ENCODE peak calls at places on chromosome 12, in ten cellular contexts. M is transverse colon; D is epithelial cell of esophagus; Z is bronchial epithelial cell; S is NCI-H1417; U is stimulated activated CD4-positive, alpha-beta T cell treated with anti-CD3 and anti-CD28 coated beads, Interleukin-1b, Interleukin-23, amount 100 ng/mL, for 4 hours; I is T-helper 9 cell; T is progenitor cell of endocrine pancreas; F is fibroblast of lung; H is tibial artery. L is an unnamed sample.

GRCh38 chr12:111156304-111156703 is 212.6 kb downstream of the PHETA1 start:
- DNase-seq in M (no peak), D (peak), Z (peak), S (no peak), U (no peak), I (no peak), T (no peak), F (no peak), H (no peak), L (no peak)

GRCh38 chr12:79344855-79345840 is 345.6 kb downstream of the PAWR start:
- DNase-seq in M (peak), D (peak), Z (peak), S (peak), U (no peak), I (no peak), T (peak), F (peak), H (no peak), L (peak)

GRCh38 chr12:108196319-108196718 is 67.2 kb downstream of the WSCD2 start:
- DNase-seq in M (no peak), D (no peak), Z (no peak), S (no peak), U (no peak), I (no peak), T (no peak), F (no peak), H (no peak), L (no peak)

GRCh38 chr12:14952295-14952995 is 9.0 kb downstream of the ARHGDIB start:
- DNase-seq in M (peak), D (peak), Z (peak), S (peak), U (no peak), I (no peak), T (no peak), F (peak), H (no peak), L (peak)

GRCh38 chr12:103043531-103044445 is 86.3 kb downstream of the ASCL1 start:
- DNase-seq in M (no peak), D (no peak), Z (no peak), S (no peak), U (no peak), I (no peak), T (no peak), F (no peak), H (no peak), L (no peak)

GRCh38 chr12:76030378-76031080 is 1.0 kb downstream of the PHLDA1 start:
- DNase-seq in M (peak), D (no peak), Z (no peak), S (peak), U (peak), I (peak), T (peak), F (peak), H (peak), L (no peak)

GRCh38 chr12:92623386-92623785 is 79.4 kb upstream of the PLEKHG7 start:
- DNase-seq in M (no peak), D (no peak), Z (no peak), S (no peak), U (no peak), I (no peak), T (no peak), F (no peak), H (no peak), L (no peak)

GRCh38 chr12:21456291-21456780 is 18.9 kb downstream of the PYROXD1 start:
- DNase-seq in M (no peak), D (no peak), Z (no peak), S (no peak), U (peak), I (no peak), T (no peak), F (no peak), H (no peak), L (no peak)

GRCh38 chr12:130162267-130162666 is at the start of gene FZD10:
- DNase-seq in M (peak), D (peak), Z (peak), S (peak), U (no peak), I (no peak), T (peak), F (no peak), H (peak), L (no peak)

GRCh38 chr12:119417440-119417839 is 82.9 kb downstream of the CCDC60 start:
- DNase-seq in M (no peak), D (no peak), Z (no peak), S (peak), U (no peak), I (no peak), T (no peak), F (no peak), H (no peak), L (no peak)

GRCh38 chr12:64522316-64522715 is 70.4 kb downstream of the TBK1 start:
- DNase-seq in M (no peak), D (no peak), Z (peak), S (peak), U (no peak), I (no peak), T (no peak), F (peak), H (no peak), L (peak)

GRCh38 chr12:114692558-114693531 is 8.9 kb upstream of the TBX3 start:
- DNase-seq in M (no peak), D (no peak), Z (no peak), S (no peak), U (no peak), I (no peak), T (no peak), F (peak), H (no peak), L (no peak)

GRCh38 chr12:117097159-117097558 is 2.1 kb downstream of the TESC start:
- DNase-seq in M (no peak), D (no peak), Z (no peak), S (peak), U (no peak), I (no peak), T (no peak), F (no peak), H (no peak), L (no peak)

GRCh38 chr12:26198742-26199141 is 3.4 kb downstream of the SSPN start:
- DNase-seq in M (no peak), D (peak), Z (peak), S (no peak), U (no peak), I (no peak), T (no peak), F (peak), H (no peak), L (no peak)

GRCh38 chr12:49789992-49790391 is 38.2 kb downstream of the NCKAP5L start:
- DNase-seq in M (no peak), D (no peak), Z (no peak), S (peak), U (no peak), I (no peak), T (no peak), F (no peak), H (no peak), L (no peak)

GRCh38 chr12:96425321-96425720 is 25.1 kb upstream of the CDK17 start:
- DNase-seq in M (no peak), D (peak), Z (peak), S (no peak), U (no peak), I (no peak), T (no peak), F (peak), H (no peak), L (peak)

GRCh38 chr12:100668939-100669536 is 95.6 kb downstream of the GAS2L3 start:
- DNase-seq in M (peak), D (peak), Z (peak), S (peak), U (peak), I (peak), T (peak), F (peak), H (no peak), L (peak)

GRCh38 chr12:57138526-57139272 is 8.7 kb downstream of the LRP1-AS start:
- DNase-seq in M (peak), D (no peak), Z (no peak), S (no peak), U (no peak), I (no peak), T (no peak), F (peak), H (peak), L (no peak)

GRCh38 chr12:53325539-53326061 is 4.2 kb upstream of the AAAS start:
- DNase-seq in M (peak), D (no peak), Z (no peak), S (peak), U (no peak), I (peak), T (no peak), F (no peak), H (peak), L (no peak)

GRCh38 chr12:119259483-119259882 is 75.0 kb upstream of the CCDC60 start:
- DNase-seq in M (no peak), D (no peak), Z (no peak), S (no peak), U (no peak), I (no peak), T (no peak), F (no peak), H (no peak), L (no peak)

GRCh38 chr12:32535260-32535999 is 136.1 kb downstream of the FGD4 start:
- DNase-seq in M (peak), D (peak), Z (peak), S (peak), U (no peak), I (no peak), T (peak), F (peak), H (peak), L (no peak)

GRCh38 chr12:80912906-80913769 is 24.6 kb downstream of the LIN7A start:
- DNase-seq in M (no peak), D (peak), Z (peak), S (no peak), U (no peak), I (no peak), T (no peak), F (peak), H (no peak), L (no peak)

GRCh38 chr12:69161835-69162234 is 77.5 kb upstream of the CPSF6 start:
- DNase-seq in M (no peak), D (no peak), Z (no peak), S (peak), U (peak), I (peak), T (no peak), F (peak), H (no peak), L (no peak)

GRCh38 chr12:27537855-27538675 is 14.1 kb downstream of the PPFIBP1 start:
- DNase-seq in M (no peak), D (no peak), Z (no peak), S (no peak), U (no peak), I (no peak), T (no peak), F (no peak), H (no peak), L (no peak)

GRCh38 chr12:38152816-38153736 is 163.5 kb upstream of the ALG10B start:
- DNase-seq in M (no peak), D (no peak), Z (no peak), S (no peak), U (no peak), I (no peak), T (no peak), F (no peak), H (peak), L (no peak)